ENCODE peak calls at places on chromosome 2, in five cellular contexts. One of them, this sample, is unnamed.

GRCh38 chr2:63654959-63655358 is 66.2 kb downstream of the MDH1 start:
- DNase-seq in WTC11: no peak
- DNase-seq in GM12878: peak
- DNase-seq in AG04450: no peak
- DNase-seq in PC-3: peak
- DNase-seq in this sample: no peak

GRCh38 chr2:174003635-174004310 is 38.6 kb upstream of the SP3 start:
- DNase-seq in WTC11: peak
- DNase-seq in GM12878: no peak
- DNase-seq in AG04450: no peak
- DNase-seq in PC-3: no peak
- DNase-seq in this sample: no peak

GRCh38 chr2:41854227-41854626 is 193.6 kb upstream of the PKDCC start:
- DNase-seq in WTC11: no peak
- DNase-seq in GM12878: no peak
- DNase-seq in AG04450: no peak
- DNase-seq in PC-3: peak
- DNase-seq in this sample: no peak

GRCh38 chr2:151063271-151063670 is 198.4 kb downstream of the RBM43 start:
- DNase-seq in WTC11: no peak
- DNase-seq in GM12878: no peak
- DNase-seq in AG04450: no peak
- DNase-seq in PC-3: no peak
- DNase-seq in this sample: peak

GRCh38 chr2:161870531-161870930 is 203.5 kb downstream of the DPP4 start:
- DNase-seq in WTC11: no peak
- DNase-seq in GM12878: no peak
- DNase-seq in AG04450: no peak
- DNase-seq in PC-3: no peak
- DNase-seq in this sample: no peak

GRCh38 chr2:218036371-218036770 is 32.7 kb upstream of the RUFY4 start:
- DNase-seq in WTC11: no peak
- DNase-seq in GM12878: no peak
- DNase-seq in AG04450: no peak
- DNase-seq in PC-3: peak
- DNase-seq in this sample: no peak

GRCh38 chr2:76870581-76870980 is 651.6 kb downstream of the LRRTM4 start:
- DNase-seq in WTC11: no peak
- DNase-seq in GM12878: no peak
- DNase-seq in AG04450: no peak
- DNase-seq in PC-3: no peak
- DNase-seq in this sample: no peak

GRCh38 chr2:109712126-109712455 is 82.0 kb upstream of the RGPD5 start:
- DNase-seq in WTC11: no peak
- DNase-seq in GM12878: no peak
- DNase-seq in AG04450: no peak
- DNase-seq in PC-3: no peak
- DNase-seq in this sample: no peak

GRCh38 chr2:7182525-7182924 is 265.3 kb downstream of the RNF144A start:
- DNase-seq in WTC11: no peak
- DNase-seq in GM12878: no peak
- DNase-seq in AG04450: no peak
- DNase-seq in PC-3: no peak
- DNase-seq in this sample: no peak

GRCh38 chr2:207503234-207503633 is 26.5 kb upstream of the CREB1 start:
- DNase-seq in WTC11: no peak
- DNase-seq in GM12878: no peak
- DNase-seq in AG04450: no peak
- DNase-seq in PC-3: no peak
- DNase-seq in this sample: no peak

GRCh38 chr2:249538-250042 is 14.2 kb downstream of the SH3YL1 start:
- DNase-seq in WTC11: no peak
- DNase-seq in GM12878: no peak
- DNase-seq in AG04450: no peak
- DNase-seq in PC-3: no peak
- DNase-seq in this sample: no peak

GRCh38 chr2:208224802-208225201 is 30.1 kb downstream of the IDH1 start:
- DNase-seq in WTC11: no peak
- DNase-seq in GM12878: no peak
- DNase-seq in AG04450: no peak
- DNase-seq in PC-3: peak
- DNase-seq in this sample: peak

GRCh38 chr2:105411720-105412407 is 13.0 kb upstream of the FHL2 start:
- DNase-seq in WTC11: no peak
- DNase-seq in GM12878: peak
- DNase-seq in AG04450: no peak
- DNase-seq in PC-3: peak
- DNase-seq in this sample: no peak

GRCh38 chr2:136065384-136065783 is 52.6 kb downstream of the CXCR4 start:
- DNase-seq in WTC11: no peak
- DNase-seq in GM12878: no peak
- DNase-seq in AG04450: no peak
- DNase-seq in PC-3: no peak
- DNase-seq in this sample: no peak

DNA sequence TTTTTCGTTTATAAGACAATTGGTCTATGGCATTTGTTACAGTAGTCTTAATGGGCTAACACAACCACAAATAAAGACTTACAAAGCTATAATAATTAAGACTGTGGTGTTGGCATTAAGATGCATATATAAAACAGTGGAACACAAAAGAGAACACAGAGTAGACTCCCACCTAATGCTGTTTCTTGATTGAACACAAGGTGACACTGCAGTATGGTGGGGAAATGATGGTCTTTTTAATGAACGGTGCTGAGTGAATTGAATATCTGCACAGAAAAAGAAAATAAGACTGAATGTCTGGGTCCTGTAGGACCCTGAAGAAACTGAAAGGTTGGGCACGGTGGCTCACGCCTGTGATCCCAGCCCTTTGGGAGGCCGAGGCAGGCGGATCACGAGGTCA is 1136.6 kb upstream of the NXPH2 start:
- DNase-seq in WTC11: no peak
- DNase-seq in GM12878: no peak
- DNase-seq in AG04450: no peak
- DNase-seq in PC-3: no peak
- DNase-seq in this sample: no peak
- TF ChIP-seq CTCF in WTC11: no peak
- TF ChIP-seq CTCF in GM12878: peak
- TF ChIP-seq CTCF in AG04450: no peak
- TF ChIP-seq CTCF in PC-3: peak
- TF ChIP-seq CTCF in this sample: no peak

DNA sequence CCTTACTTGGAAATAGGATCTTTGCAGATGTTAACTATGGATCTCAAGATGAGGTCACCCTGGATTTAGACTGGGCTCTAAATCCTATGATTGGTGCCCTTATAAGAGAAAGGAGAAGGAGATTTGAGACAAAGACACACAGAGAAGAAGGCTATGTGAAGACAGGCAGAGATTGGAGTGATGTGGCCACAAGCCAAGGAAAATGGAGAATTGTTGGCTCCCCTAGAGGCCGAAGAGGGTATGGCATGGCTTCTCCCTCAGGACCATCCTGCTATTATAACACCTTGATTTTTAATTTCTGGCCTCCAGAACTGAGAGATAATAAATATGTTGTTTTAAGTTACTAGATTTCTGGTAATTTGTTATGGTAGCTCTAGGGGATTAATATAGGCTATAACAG is 7.6 kb downstream of the CYBRD1 start:
- DNase-seq in WTC11: no peak
- DNase-seq in GM12878: no peak
- DNase-seq in AG04450: no peak
- DNase-seq in PC-3: peak
- DNase-seq in this sample: no peak
- TF ChIP-seq CTCF in WTC11: peak
- TF ChIP-seq CTCF in GM12878: peak
- TF ChIP-seq CTCF in AG04450: peak
- TF ChIP-seq CTCF in PC-3: peak
- TF ChIP-seq CTCF in this sample: peak

GRCh38 chr2:18988557-18989232 is 369.7 kb downstream of the OSR1 start:
- DNase-seq in WTC11: no peak
- DNase-seq in GM12878: no peak
- DNase-seq in AG04450: no peak
- DNase-seq in PC-3: no peak
- DNase-seq in this sample: no peak

GRCh38 chr2:18986046-18986445 is 372.4 kb downstream of the OSR1 start:
- DNase-seq in WTC11: no peak
- DNase-seq in GM12878: no peak
- DNase-seq in AG04450: no peak
- DNase-seq in PC-3: no peak
- DNase-seq in this sample: no peak

GRCh38 chr2:18987021-18987420 is 371.4 kb downstream of the OSR1 start:
- DNase-seq in WTC11: no peak
- DNase-seq in GM12878: no peak
- DNase-seq in AG04450: no peak
- DNase-seq in PC-3: no peak
- DNase-seq in this sample: no peak

GRCh38 chr2:18991177-18992168 is 366.9 kb downstream of the OSR1 start:
- DNase-seq in WTC11: no peak
- DNase-seq in GM12878: no peak
- DNase-seq in AG04450: peak
- DNase-seq in PC-3: peak
- DNase-seq in this sample: peak

DNA sequence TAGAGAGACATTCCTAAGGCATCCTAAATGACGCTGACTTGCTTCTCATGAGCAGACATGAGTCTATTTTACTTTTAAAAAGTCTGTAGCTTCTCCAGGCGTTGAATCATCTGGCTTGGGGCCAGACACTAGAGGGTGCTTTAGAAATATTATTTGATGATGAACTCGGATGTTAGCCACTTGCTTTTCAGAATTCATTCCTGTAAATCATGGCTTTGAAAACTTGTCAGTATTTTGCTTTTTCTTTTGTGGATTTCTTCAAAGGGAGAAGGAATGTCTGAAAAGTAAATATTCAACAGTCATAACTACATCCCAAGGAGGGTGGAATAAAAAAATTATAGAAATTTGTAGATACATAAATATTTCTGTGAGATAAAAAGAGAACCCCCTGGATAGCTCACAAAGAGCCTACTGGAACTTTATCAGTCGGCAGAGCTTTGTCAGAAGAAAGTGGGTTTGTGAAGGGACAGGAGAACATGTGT is 370.8 kb downstream of the OSR1 start:
- DNase-seq in WTC11: no peak
- DNase-seq in GM12878: no peak
- DNase-seq in AG04450: peak
- DNase-seq in PC-3: peak
- DNase-seq in this sample: peak
- TF ChIP-seq CTCF in WTC11: no peak
- TF ChIP-seq CTCF in GM12878: no peak
- TF ChIP-seq CTCF in AG04450: peak
- TF ChIP-seq CTCF in PC-3: peak
- TF ChIP-seq CTCF in this sample: peak

DNA sequence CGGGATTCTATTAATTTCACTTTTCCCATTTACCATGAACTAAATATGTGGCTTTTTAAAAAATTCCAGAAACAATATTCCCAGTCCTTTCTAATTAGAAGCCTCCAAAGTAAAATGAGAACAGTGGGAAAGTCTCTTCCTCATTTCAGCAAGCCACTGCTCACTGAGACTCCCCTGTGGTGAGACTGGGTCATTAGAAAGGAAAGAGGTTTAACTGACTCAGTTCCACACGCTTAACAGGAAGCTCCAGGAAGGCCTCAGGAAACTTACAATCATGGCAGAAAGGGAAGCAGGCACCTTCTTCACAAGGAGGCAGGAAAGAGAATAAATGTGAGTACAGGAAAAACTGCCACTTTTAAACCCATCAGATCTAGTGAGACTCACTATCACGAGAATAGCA is 258.9 kb upstream of the CHAC2 start:
- DNase-seq in WTC11: no peak
- DNase-seq in GM12878: no peak
- DNase-seq in AG04450: no peak
- DNase-seq in PC-3: peak
- DNase-seq in this sample: no peak
- TF ChIP-seq CTCF in WTC11: no peak
- TF ChIP-seq CTCF in GM12878: no peak
- TF ChIP-seq CTCF in AG04450: no peak
- TF ChIP-seq CTCF in PC-3: peak
- TF ChIP-seq CTCF in this sample: no peak

DNA sequence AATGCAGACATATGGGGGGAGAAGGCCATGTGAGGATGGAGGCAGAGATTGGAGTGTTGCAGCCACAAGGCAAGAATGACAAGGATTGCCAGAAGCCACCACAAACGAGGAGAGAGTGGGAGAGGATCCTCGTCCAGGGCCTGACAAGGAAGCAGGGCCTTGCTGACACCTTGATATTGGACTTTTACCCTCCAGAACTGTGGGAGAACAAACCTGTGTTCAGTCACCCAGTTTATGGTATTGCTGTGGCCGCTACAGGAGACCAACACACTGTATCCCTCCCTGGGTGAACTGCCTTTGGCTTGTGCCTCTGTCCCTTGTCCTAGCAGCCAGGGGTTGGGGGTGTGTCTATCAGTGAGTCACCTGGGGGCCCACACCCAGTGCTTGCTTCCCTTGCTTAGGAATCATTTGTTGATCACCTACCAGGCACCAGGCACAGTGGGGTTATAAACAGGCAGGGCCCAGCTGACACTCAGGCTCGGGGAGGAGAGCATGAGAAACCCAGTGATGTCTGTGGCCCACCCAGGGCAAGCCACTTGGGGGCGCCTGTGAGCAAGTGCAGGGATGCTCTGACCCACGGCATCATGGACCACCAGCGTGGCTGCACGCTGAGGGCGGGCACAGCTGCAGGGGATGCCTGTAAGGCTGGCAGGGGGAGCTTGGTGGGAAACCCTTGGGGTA is 17.2 kb downstream of the TMEM185B start:
- DNase-seq in WTC11: peak
- DNase-seq in GM12878: no peak
- DNase-seq in AG04450: no peak
- DNase-seq in PC-3: peak
- DNase-seq in this sample: no peak
- TF ChIP-seq CTCF in WTC11: peak
- TF ChIP-seq CTCF in GM12878: peak
- TF ChIP-seq CTCF in AG04450: peak
- TF ChIP-seq CTCF in PC-3: peak
- TF ChIP-seq CTCF in this sample: peak

GRCh38 chr2:228318218-228318617 is 136.7 kb upstream of the SPHKAP start:
- DNase-seq in WTC11: peak
- DNase-seq in GM12878: no peak
- DNase-seq in AG04450: no peak
- DNase-seq in PC-3: peak
- DNase-seq in this sample: peak
- TF ChIP-seq CTCF in WTC11: peak
- TF ChIP-seq CTCF in GM12878: peak
- TF ChIP-seq CTCF in AG04450: peak
- TF ChIP-seq CTCF in PC-3: peak
- TF ChIP-seq CTCF in this sample: no peak

DNA sequence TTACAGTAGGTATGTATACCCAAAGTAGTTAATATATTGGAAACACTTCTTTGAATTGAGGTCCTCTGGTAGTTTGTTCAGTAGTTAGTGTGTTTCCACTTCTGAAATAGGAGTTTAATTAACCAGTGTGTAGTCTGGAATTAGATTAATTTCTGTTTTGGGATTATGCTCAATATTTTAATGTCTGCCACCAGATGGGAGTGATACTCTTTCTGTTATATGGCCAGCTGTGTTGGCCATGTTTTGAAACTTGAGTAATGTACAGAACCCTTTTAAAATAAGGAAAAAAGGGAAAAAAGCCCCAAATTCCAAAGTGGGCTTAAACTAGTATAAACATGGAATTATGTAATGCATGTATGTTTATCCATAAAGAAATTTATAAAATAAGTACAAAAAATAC is 147.7 kb downstream of the CTNNA2 start:
- DNase-seq in WTC11: no peak
- DNase-seq in GM12878: no peak
- DNase-seq in AG04450: peak
- DNase-seq in PC-3: no peak
- DNase-seq in this sample: no peak
- TF ChIP-seq CTCF in WTC11: no peak
- TF ChIP-seq CTCF in GM12878: no peak
- TF ChIP-seq CTCF in AG04450: peak
- TF ChIP-seq CTCF in PC-3: no peak
- TF ChIP-seq CTCF in this sample: no peak

GRCh38 chr2:27024812-27025211 is 8.0 kb upstream of the TMEM214 start:
- DNase-seq in WTC11: peak
- DNase-seq in GM12878: no peak
- DNase-seq in AG04450: no peak
- DNase-seq in PC-3: no peak
- DNase-seq in this sample: no peak
- TF ChIP-seq CTCF in WTC11: no peak
- TF ChIP-seq CTCF in GM12878: peak
- TF ChIP-seq CTCF in AG04450: no peak
- TF ChIP-seq CTCF in PC-3: no peak
- TF ChIP-seq CTCF in this sample: no peak